ENCODE peak calls at places on chromosomes 2 and 18, in four cellular contexts. P is left ventricle myocardium inferior; S is CD8-positive, alpha-beta T cell; H is cardiac muscle cell. A is an unnamed sample.

GRCh38 chr2:120771556-120772208 is 36.0 kb downstream of the GLI2 start:
- DNase-seq in H (peak; percentile 86), P (peak; percentile 51), S (no peak), A (peak; percentile 49)

GRCh38 chr2:115596659-115597375 is 1154.4 kb downstream of the DPP10 start:
- DNase-seq in S (no peak), H (no peak), P (no peak), A (no peak)

GRCh38 chr2:95730813-95731212 is 139.0 kb downstream of the TRIM43 start:
- DNase-seq in P (no peak), H (no peak), S (no peak), A (peak; percentile 52)

GRCh38 chr2:13018490-13018889 is 301.8 kb downstream of the TRIB2 start:
- DNase-seq in H (no peak), S (no peak), P (no peak), A (no peak)

GRCh38 chr18:36711813-36712444 is 116.9 kb downstream of the TPGS2 start:
- DNase-seq in P (peak; percentile 23), H (peak; percentile 77), S (no peak), A (no peak)

GRCh38 chr2:108031471-108031941 is 45.2 kb downstream of the SLC5A7 start:
- DNase-seq in P (no peak), S (no peak), H (no peak), A (no peak)

GRCh38 chr18:9240270-9240669 is 94.3 kb upstream of the TWSG1 start:
- DNase-seq in P (no peak), H (no peak), S (no peak), A (no peak)

GRCh38 chr2:125405816-125406215 is 1250.1 kb upstream of the GYPC start:
- DNase-seq in S (no peak), H (peak; percentile 94), P (no peak), A (no peak)

GRCh38 chr18:9952633-9953416 is 39.0 kb downstream of the VAPA start:
- DNase-seq in S (no peak), P (no peak), H (no peak), A (no peak)

DNA sequence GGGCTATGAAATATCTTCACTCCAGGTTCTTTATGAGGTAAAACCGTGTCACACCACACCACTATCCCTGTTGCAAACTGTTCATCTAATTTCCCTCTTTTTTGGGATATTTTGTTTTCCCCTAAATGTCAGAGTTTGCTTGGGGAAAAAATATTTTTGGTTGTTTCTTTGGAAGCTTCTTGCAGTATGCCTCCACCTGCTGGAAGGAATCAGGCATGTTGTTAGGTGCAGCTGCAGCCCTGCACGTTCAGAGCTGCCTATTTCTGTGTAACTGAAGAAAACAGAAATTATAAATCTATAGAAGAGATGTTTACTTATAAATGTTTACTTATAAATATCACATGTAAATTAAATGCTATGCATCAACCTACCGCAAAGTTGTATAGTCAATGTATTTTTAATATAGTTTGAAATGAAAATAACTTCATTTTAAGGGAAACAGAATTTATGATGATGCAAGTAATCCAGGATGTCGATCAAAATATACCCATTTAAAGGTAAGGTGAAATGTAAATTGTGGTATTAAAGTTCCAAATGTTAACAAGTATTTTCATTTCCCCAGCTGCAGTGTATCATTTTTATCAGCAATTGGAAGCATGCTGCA is 238.0 kb downstream of the ZNF516 start:
- DNase-seq in H (peak; percentile 76), S (no peak), P (no peak), A (peak; percentile 83)
- TF ChIP-seq CTCF in H (peak; percentile 81), S (no peak), P (peak; percentile 76), A (peak; percentile 74)

DNA sequence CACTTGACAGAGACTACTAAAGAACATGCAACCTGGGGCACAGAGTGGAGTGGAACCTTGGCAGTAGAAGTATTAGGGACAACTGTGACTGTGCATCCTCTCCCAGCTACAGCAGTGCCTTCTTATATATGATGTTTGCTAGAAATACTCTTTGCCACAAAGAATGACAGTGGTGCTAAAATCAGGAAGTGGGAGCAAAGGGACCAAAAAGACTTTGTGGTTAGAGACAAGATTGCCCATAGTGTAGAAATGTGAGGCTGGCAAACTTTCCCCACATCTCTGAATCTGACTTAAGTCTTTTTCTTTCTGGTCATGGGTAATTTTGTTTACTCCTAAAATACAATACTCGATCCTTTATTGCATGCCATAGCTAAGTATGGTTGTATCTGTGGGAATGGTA is 9.4 kb upstream of the SLC38A11 start:
- DNase-seq in P (no peak), S (no peak), H (no peak), A (no peak)
- H3K4me1 ChIP-seq in P (no peaks in the 10 kb centered on the region), S (no peaks in the 10 kb centered on the region), H (no peaks in the 10 kb centered on the region), A (no peaks in the 10 kb centered on the region)

DNA sequence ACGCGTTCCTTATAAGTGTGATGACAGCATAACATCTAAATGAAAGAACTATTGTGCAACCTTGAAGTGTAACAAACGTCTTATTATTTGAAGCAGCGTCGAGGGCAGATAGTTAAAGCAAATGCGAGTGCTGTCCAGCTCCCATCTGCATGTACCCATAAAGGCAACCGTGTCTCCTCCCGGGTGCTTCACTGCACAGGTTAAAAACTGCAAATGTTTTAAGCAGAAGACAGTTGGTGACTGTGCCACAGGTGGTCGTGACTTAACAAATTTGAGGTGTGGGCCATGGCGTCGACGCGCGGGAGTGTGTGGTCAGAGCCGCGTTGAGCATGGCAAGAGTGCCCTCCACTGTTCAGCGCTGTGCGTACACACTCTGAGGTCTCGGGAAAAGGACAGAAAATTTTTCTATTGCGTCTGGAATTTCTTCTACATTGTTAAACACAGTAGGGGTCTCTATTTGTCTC is 6.4 kb downstream of the SALL3 start:
- DNase-seq in P (no peak), H (peak; percentile 51), S (no peak), A (peak; percentile 61)
- TF ChIP-seq CTCF in P (peak; percentile 54), H (peak; percentile 58), S (no peak), A (peak; percentile 32)

GRCh38 chr18:3599235-3599634 is 149.3 kb downstream of the TGIF1 start:
- DNase-seq in P (no peak), S (no peak), H (no peak), A (no peak)
- H3K4me1 ChIP-seq in P (peaks cover 63% of the 10 kb centered on the region), S (peaks cover 49% of the 10 kb centered on the region), H (peaks cover 50% of the 10 kb centered on the region), A (peaks cover 60% of the 10 kb centered on the region)

DNA sequence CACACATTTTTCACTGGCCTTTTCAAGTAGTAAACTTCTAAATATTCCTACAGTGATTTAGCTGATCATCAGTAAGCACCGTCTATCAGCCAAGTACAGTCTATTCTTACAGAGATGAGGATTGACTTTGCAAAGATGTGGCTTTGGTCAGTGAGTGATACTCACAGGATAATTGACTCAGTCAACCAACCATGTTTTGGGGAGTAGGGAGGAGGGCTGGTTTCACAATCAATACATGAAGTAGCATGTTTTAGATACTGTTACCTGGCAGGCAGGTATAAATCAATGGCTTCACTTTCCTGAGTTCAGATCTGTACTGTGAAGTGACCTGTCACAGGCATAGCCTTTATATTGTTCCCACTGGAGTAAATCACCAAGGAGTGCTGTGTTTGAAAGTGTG is 27.2 kb downstream of the OSBPL6 start:
- DNase-seq in S (no peak), P (no peak), H (no peak), A (no peak)
- TF ChIP-seq CTCF in S (no peak), P (no peak), H (no peak), A (no peak)

GRCh38 chr2:106280224-106280623 is 86.1 kb upstream of the UXS1 start:
- DNase-seq in P (no peak), H (no peak), S (no peak), A (no peak)
- H3K4me1 ChIP-seq in P (peaks cover 5% of the 10 kb centered on the region), H (peaks cover 7% of the 10 kb centered on the region), S (no peaks in the 10 kb centered on the region), A (no peaks in the 10 kb centered on the region)

DNA sequence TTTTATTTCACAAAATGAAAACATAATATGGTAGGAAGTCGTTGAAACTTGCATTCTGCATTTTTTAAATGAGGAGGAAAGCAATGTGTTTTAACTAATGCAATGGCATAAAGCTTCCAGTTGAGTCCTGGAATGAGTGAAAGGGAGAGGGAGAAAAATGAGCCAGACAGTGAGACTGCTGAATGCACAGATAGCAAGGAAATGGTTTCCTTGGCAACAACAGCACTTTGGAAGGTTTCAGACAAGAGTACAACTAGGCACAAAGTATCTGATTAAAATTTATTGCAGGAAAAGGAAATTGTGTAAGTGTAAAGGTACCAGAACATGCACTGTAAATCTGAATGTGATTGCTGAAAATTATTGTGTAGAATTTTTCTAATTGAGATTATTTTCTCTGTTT is 320.1 kb upstream of the KYNU start:
- DNase-seq in S (no peak), P (no peak), H (no peak), A (no peak)
- TF ChIP-seq CTCF in S (no peak), P (no peak), H (no peak), A (no peak)

DNA sequence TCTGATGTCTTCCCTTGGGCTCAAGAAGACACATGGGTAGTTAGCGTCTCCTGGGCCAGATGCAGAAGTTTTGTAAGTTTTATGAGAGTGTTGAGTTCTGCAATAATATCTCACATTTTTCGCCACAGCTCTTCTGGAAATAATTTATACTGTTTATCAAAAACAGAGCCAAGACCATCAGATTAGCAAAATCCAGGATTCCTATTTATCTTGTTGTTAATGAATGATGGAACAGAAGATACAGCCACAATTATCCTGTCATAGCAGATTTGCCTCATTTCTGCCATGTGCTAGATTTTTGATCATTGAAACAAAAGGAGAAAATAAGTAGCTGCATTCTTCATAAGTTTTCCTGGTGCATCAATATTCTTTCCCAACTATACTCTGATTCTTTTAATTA is 1048.6 kb upstream of the KLHL29 start:
- DNase-seq in P (no peak), H (no peak), S (no peak), A (no peak)
- H3K4me1 ChIP-seq in P (no peaks in the 10 kb centered on the region), H (no peaks in the 10 kb centered on the region), S (no peaks in the 10 kb centered on the region), A (no peaks in the 10 kb centered on the region)

DNA sequence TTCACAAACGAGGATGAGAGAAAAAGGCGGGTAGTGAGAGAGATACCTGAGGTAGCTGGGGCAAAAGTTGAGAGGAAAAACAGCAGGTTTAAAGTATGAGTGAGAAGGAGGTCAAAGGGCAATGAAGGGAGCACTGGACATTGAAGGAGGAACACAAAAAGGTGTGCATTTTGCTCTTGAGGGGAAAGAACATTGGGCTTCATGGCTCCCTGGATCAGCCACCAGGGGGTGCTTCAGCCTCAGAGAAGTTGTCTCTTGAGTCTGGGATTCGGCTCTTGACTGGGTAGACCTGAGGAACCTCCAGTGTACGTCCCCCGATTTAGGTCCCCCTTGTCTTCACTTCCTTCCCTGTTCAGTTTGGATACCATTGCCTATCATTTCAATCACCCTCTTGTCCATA is 128.5 kb downstream of the RAPGEF4 start:
- DNase-seq in S (no peak), H (peak; percentile 60), P (peak; percentile 44), A (peak; percentile 79)
- TF ChIP-seq CTCF in S (no peak), H (peak; percentile 70), P (peak; percentile 76), A (peak; percentile 65)

DNA sequence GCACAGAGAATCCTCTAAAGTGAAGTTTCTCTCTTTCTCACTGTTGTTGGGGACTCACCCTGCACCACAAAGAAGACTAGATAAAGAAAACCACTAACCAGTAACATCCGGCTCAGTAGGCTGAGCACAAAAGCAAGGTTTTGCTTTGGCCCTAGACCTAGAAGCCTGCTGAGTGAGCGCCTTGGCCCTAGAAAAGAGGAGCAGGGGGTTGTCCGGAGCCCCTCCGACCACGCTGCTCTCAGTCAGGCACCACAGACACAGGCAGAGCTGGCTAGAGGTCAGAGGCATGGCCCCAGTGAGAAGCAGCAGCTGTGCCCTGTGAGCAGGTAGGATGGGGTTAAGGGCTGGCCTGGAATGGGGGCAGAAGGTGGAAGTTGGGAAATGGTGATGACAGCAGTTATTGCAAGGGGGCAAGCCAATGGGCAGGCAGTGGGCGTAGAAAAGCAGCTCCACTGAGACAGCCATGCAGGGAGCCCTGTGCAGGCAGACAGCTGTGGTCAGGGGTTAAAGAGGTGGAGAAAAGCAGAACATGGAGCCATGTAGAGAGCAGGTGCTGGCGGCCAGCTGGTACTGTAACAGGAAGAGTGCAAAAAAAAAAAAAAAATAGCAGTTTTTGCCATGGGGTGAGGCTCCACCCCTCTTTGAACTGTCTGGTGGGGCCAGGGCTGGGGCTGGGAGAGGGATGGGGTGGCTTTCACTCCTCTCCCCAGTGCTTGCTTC is 36.9 kb upstream of the SLC14A1 start:
- DNase-seq in P (no peak), H (peak; percentile 18), S (peak; percentile 77), A (no peak)
- H3K4me1 ChIP-seq in P (no peaks in the 10 kb centered on the region), H (peaks cover 9% of the 10 kb centered on the region), S (peaks cover 73% of the 10 kb centered on the region), A (peaks cover 4% of the 10 kb centered on the region)